ENCODE peak calls at places on chromosome 20, in eight cellular contexts. One of them, this sample, is unnamed.

GRCh38 chr20:10412591-10413408 is 21.2 kb downstream of the MKKS start:
- DNase-seq in AG09309: no peak
- DNase-seq in bronchial epithelial cell: no peak
- DNase-seq in esophagus squamous epithelium: no peak
- DNase-seq in ovary: no peak
- DNase-seq in BJ: no peak
- DNase-seq in esophagus muscularis mucosa: no peak
- DNase-seq in foreskin fibroblast: peak
- DNase-seq in this sample: no peak

GRCh38 chr20:54980321-54980960 is 505.0 kb downstream of the DOK5 start:
- DNase-seq in esophagus squamous epithelium: no peak
- DNase-seq in AG09309: no peak
- DNase-seq in ovary: no peak
- DNase-seq in bronchial epithelial cell: peak
- DNase-seq in esophagus muscularis mucosa: no peak
- DNase-seq in BJ: no peak
- DNase-seq in foreskin fibroblast: no peak
- DNase-seq in this sample: no peak

GRCh38 chr20:14413835-14414234 is 76.4 kb upstream of the FLRT3 start:
- DNase-seq in AG09309: no peak
- DNase-seq in ovary: no peak
- DNase-seq in esophagus muscularis mucosa: no peak
- DNase-seq in foreskin fibroblast: no peak
- DNase-seq in esophagus squamous epithelium: no peak
- DNase-seq in BJ: no peak
- DNase-seq in bronchial epithelial cell: no peak
- DNase-seq in this sample: no peak

GRCh38 chr20:14566505-14566904 is 229.1 kb upstream of the FLRT3 start:
- DNase-seq in ovary: no peak
- DNase-seq in BJ: peak
- DNase-seq in esophagus muscularis mucosa: no peak
- DNase-seq in bronchial epithelial cell: no peak
- DNase-seq in AG09309: no peak
- DNase-seq in foreskin fibroblast: peak
- DNase-seq in esophagus squamous epithelium: no peak
- DNase-seq in this sample: peak

GRCh38 chr20:43752561-43753301 is 25.9 kb upstream of the GTSF1L start:
- DNase-seq in bronchial epithelial cell: no peak
- DNase-seq in BJ: peak
- DNase-seq in esophagus squamous epithelium: peak
- DNase-seq in esophagus muscularis mucosa: no peak
- DNase-seq in AG09309: peak
- DNase-seq in foreskin fibroblast: peak
- DNase-seq in ovary: no peak
- DNase-seq in this sample: peak

GRCh38 chr20:32585011-32585518 is at the start of gene NOL4L:
- DNase-seq in foreskin fibroblast: peak
- DNase-seq in esophagus squamous epithelium: no peak
- DNase-seq in ovary: peak
- DNase-seq in esophagus muscularis mucosa: no peak
- DNase-seq in BJ: no peak
- DNase-seq in AG09309: no peak
- DNase-seq in bronchial epithelial cell: no peak
- DNase-seq in this sample: no peak

GRCh38 chr20:4519530-4519929 is 202.2 kb upstream of the PRND start:
- DNase-seq in esophagus squamous epithelium: no peak
- DNase-seq in foreskin fibroblast: no peak
- DNase-seq in ovary: no peak
- DNase-seq in bronchial epithelial cell: peak
- DNase-seq in esophagus muscularis mucosa: no peak
- DNase-seq in AG09309: no peak
- DNase-seq in BJ: no peak
- DNase-seq in this sample: no peak

GRCh38 chr20:56788041-56788670 is 159.1 kb downstream of the TFAP2C start:
- DNase-seq in bronchial epithelial cell: peak
- DNase-seq in BJ: peak
- DNase-seq in esophagus muscularis mucosa: no peak
- DNase-seq in foreskin fibroblast: peak
- DNase-seq in AG09309: peak
- DNase-seq in esophagus squamous epithelium: no peak
- DNase-seq in ovary: no peak
- DNase-seq in this sample: peak

GRCh38 chr20:47664744-47665143 is 120.5 kb downstream of the SULF2 start:
- DNase-seq in ovary: no peak
- DNase-seq in esophagus muscularis mucosa: no peak
- DNase-seq in esophagus squamous epithelium: no peak
- DNase-seq in AG09309: no peak
- DNase-seq in bronchial epithelial cell: no peak
- DNase-seq in BJ: no peak
- DNase-seq in foreskin fibroblast: no peak
- DNase-seq in this sample: no peak

GRCh38 chr20:59176812-59177211 is 13.2 kb downstream of the ZNF831 start:
- DNase-seq in bronchial epithelial cell: no peak
- DNase-seq in AG09309: no peak
- DNase-seq in esophagus squamous epithelium: no peak
- DNase-seq in ovary: no peak
- DNase-seq in foreskin fibroblast: no peak
- DNase-seq in BJ: no peak
- DNase-seq in esophagus muscularis mucosa: peak
- DNase-seq in this sample: no peak

GRCh38 chr20:8388146-8388545 is 256.1 kb downstream of the PLCB1 start:
- DNase-seq in foreskin fibroblast: peak
- DNase-seq in ovary: no peak
- DNase-seq in AG09309: peak
- DNase-seq in esophagus squamous epithelium: no peak
- DNase-seq in bronchial epithelial cell: peak
- DNase-seq in BJ: peak
- DNase-seq in esophagus muscularis mucosa: no peak
- DNase-seq in this sample: peak

DNA sequence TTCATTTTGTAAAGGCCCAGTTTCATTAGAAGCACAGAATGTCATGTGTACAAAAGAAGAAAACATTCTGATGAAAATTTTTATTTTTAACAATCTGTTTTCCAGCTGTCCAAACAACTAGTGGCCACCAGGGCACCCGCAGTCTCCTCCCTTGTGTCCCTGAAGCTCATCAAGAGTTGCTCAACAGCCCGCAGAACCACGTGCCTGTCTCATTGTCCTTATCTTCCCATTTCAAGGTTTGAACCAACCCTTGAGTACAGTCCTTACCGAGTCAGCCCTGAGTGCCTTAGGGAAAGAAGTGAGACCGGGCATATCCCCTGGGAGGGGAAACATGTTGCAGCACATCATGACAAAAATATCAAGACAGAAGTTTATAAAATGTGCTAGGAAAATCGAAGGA is 15.9 kb upstream of the ZNF133 start:
- DNase-seq in ovary: no peak
- DNase-seq in esophagus muscularis mucosa: no peak
- DNase-seq in BJ: no peak
- DNase-seq in foreskin fibroblast: peak
- DNase-seq in bronchial epithelial cell: peak
- DNase-seq in esophagus squamous epithelium: no peak
- DNase-seq in AG09309: no peak
- DNase-seq in this sample: no peak
- TF ChIP-seq CTCF in ovary: no peak
- TF ChIP-seq CTCF in esophagus muscularis mucosa: no peak
- TF ChIP-seq CTCF in BJ: peak
- TF ChIP-seq CTCF in foreskin fibroblast: peak
- TF ChIP-seq CTCF in bronchial epithelial cell: peak
- TF ChIP-seq CTCF in esophagus squamous epithelium: no peak
- TF ChIP-seq CTCF in AG09309: no peak
- TF ChIP-seq CTCF in this sample: no peak

DNA sequence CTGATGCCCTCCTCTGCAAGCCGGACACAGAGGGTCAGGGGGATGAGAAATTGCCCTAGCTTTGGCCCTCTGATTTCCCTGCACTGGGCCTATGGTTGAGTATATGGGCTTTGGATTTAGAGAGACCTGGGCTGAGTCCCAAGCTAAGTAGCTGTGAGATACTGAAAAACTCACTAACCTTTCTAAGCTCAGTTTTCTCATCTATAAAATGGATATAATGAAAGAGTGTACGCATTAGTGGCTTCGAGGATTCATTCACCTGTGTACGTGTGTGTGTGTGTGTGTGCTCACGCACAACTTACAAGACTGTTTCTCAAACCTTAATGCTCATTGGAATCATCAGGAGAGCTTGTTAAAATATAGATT is 12.7 kb upstream of the RBPJL start:
- DNase-seq in ovary: no peak
- DNase-seq in esophagus squamous epithelium: no peak
- DNase-seq in BJ: no peak
- DNase-seq in bronchial epithelial cell: no peak
- DNase-seq in AG09309: no peak
- DNase-seq in foreskin fibroblast: no peak
- DNase-seq in esophagus muscularis mucosa: no peak
- DNase-seq in this sample: no peak
- H3K4me3 ChIP-seq in ovary: peak
- H3K4me3 ChIP-seq in esophagus squamous epithelium: peak
- H3K4me3 ChIP-seq in BJ: no peak
- H3K4me3 ChIP-seq in bronchial epithelial cell: no peak
- H3K4me3 ChIP-seq in AG09309: peak
- H3K4me3 ChIP-seq in foreskin fibroblast: peak
- H3K4me3 ChIP-seq in esophagus muscularis mucosa: peak
- H3K4me3 ChIP-seq in this sample: peak

GRCh38 chr20:5809495-5809894 is 59.3 kb downstream of the SHLD1 start:
- DNase-seq in ovary: no peak
- DNase-seq in bronchial epithelial cell: no peak
- DNase-seq in foreskin fibroblast: no peak
- DNase-seq in AG09309: no peak
- DNase-seq in BJ: no peak
- DNase-seq in esophagus muscularis mucosa: no peak
- DNase-seq in esophagus squamous epithelium: no peak
- DNase-seq in this sample: no peak

GRCh38 chr20:5808901-5809300 is 58.7 kb downstream of the SHLD1 start:
- DNase-seq in esophagus muscularis mucosa: no peak
- DNase-seq in bronchial epithelial cell: no peak
- DNase-seq in foreskin fibroblast: no peak
- DNase-seq in ovary: no peak
- DNase-seq in AG09309: no peak
- DNase-seq in esophagus squamous epithelium: no peak
- DNase-seq in BJ: no peak
- DNase-seq in this sample: no peak

GRCh38 chr20:5811746-5812145 is 61.5 kb downstream of the SHLD1 start:
- DNase-seq in esophagus muscularis mucosa: no peak
- DNase-seq in BJ: no peak
- DNase-seq in ovary: no peak
- DNase-seq in bronchial epithelial cell: no peak
- DNase-seq in foreskin fibroblast: no peak
- DNase-seq in AG09309: no peak
- DNase-seq in esophagus squamous epithelium: no peak
- DNase-seq in this sample: no peak

GRCh38 chr20:5807431-5807830 is 57.2 kb downstream of the SHLD1 start:
- DNase-seq in esophagus squamous epithelium: no peak
- DNase-seq in esophagus muscularis mucosa: no peak
- DNase-seq in BJ: no peak
- DNase-seq in bronchial epithelial cell: no peak
- DNase-seq in AG09309: no peak
- DNase-seq in ovary: no peak
- DNase-seq in foreskin fibroblast: no peak
- DNase-seq in this sample: no peak

DNA sequence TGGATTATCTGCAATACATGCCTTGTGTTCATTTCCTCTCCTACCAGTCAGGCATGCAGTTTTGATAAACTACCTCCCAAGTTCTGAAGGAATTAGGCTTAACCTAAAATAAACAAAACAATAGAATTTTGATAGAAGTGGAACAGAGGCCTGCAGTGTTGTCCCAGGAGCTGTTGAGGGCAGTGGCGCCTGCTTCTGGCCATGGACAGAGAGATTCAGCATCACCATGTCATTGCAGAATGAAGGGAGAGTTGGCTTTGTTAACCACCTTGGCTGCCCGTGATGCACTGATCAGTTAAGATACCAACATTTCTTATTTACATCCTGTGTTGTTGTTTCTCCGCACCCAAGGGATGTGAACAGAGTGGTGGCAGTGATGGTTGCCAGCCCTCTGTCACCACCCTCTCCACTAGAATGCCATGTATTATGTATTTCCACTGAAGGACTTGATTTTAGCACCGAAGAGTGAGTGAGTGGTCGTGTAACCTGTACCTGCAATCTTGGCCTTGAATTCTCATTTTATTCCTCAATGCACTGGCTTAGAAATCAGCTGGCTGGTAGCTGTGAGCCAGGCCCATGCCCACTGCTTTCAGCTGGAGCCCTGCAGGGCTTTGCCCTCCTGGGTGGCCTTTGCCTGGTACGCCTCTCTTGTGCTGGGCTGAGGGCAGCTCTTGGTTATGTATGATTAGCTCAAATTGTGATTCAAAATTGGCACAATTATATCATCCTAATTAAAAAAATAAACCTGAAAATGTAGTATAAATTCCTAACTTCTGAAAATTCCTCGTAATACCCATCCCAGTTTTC is 56.5 kb downstream of the SHLD1 start:
- DNase-seq in esophagus squamous epithelium: no peak
- DNase-seq in BJ: no peak
- DNase-seq in ovary: no peak
- DNase-seq in esophagus muscularis mucosa: no peak
- DNase-seq in AG09309: no peak
- DNase-seq in foreskin fibroblast: no peak
- DNase-seq in bronchial epithelial cell: no peak
- DNase-seq in this sample: no peak
- TF ChIP-seq CTCF in esophagus squamous epithelium: no peak
- TF ChIP-seq CTCF in BJ: no peak
- TF ChIP-seq CTCF in ovary: no peak
- TF ChIP-seq CTCF in esophagus muscularis mucosa: no peak
- TF ChIP-seq CTCF in AG09309: peak
- TF ChIP-seq CTCF in foreskin fibroblast: no peak
- TF ChIP-seq CTCF in bronchial epithelial cell: peak
- TF ChIP-seq CTCF in this sample: no peak

DNA sequence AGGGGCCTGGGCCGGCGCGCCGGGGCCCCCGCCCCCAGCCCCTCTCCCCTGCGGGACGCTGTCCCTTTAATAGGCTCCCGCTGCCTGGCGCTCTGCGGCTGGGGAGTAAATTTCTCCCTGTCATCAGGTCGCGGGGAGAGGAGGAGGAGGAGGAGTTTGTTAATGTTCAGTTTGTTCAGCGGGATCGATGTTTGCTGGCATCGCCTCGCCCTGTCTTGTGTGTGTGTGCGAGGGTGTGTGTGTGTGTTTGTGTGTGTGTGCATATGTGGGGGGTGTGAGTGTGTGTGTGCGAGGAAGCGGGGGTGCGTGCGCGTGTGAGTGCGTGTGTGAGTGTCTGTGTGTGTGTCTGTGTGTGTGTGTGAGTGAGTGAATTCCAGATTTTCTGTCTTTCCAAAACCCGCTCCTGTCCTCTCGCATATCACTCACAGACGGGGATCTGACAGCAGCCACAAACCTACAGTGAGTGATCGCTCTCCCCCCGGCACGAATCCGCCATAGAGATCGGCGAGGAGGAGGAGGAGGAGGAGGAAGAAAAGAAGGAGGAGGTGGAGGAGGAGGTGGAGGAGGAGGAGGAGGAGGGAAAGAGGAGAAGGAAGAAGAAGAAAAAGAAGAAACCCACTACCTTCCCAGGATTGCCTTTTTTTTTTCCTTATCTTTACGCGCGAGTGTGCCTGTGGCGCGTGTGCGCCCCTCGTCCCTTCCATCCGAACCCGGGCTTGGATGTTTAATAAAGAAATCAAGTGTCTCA is at the start of gene TSHZ2:
- DNase-seq in esophagus squamous epithelium: peak
- DNase-seq in ovary: peak
- DNase-seq in bronchial epithelial cell: peak
- DNase-seq in BJ: no peak
- DNase-seq in esophagus muscularis mucosa: peak
- DNase-seq in foreskin fibroblast: peak
- DNase-seq in AG09309: no peak
- DNase-seq in this sample: no peak
- H3K4me3 ChIP-seq in esophagus squamous epithelium: peak
- H3K4me3 ChIP-seq in ovary: peak
- H3K4me3 ChIP-seq in bronchial epithelial cell: peak
- H3K4me3 ChIP-seq in BJ: peak
- H3K4me3 ChIP-seq in esophagus muscularis mucosa: peak
- H3K4me3 ChIP-seq in foreskin fibroblast: peak
- H3K4me3 ChIP-seq in AG09309: peak
- H3K4me3 ChIP-seq in this sample: peak